ENCODE peak calls at places on chromosomes 16 and 17, in four cellular contexts. C is stomach, K is AG04449, S is heart right ventricle. A is an unnamed sample.

GRCh38 chr16:81500833-81501521 is 56.4 kb downstream of the CMIP start:
- DNase-seq in S (no peak), K (no peak), C (no peak), A (peak; percentile 94)

GRCh38 chr16:5928476-5929055 is 831.0 kb upstream of the EEF2KMT start:
- DNase-seq in C (no peak), S (no peak), K (no peak), A (no peak)

GRCh38 chr16:87847785-87848675 is 21.3 kb downstream of the SLC7A5 start:
- DNase-seq in C (peak; percentile 81), S (no peak), K (no peak), A (no peak)

GRCh38 chr17:40095944-40096791 is 4.2 kb downstream of the NR1D1 start:
- DNase-seq in K (no peak), C (peak; percentile 57), S (peak; percentile 70), A (no peak)

GRCh38 chr17:61793565-61793964 is 69.8 kb downstream of the BRIP1 start:
- DNase-seq in C (no peak), S (no peak), K (no peak), A (no peak)

GRCh38 chr17:40443196-40443987 is at the start of gene IGFBP4:
- DNase-seq in S (peak; percentile 85), K (no peak), C (peak; percentile 77), A (no peak)

GRCh38 chr17:67515490-67516088 is 138.5 kb downstream of the PITPNC1 start:
- DNase-seq in S (no peak), C (no peak), K (no peak), A (no peak)

GRCh38 chr16:83808573-83809014 is 816 bp downstream of the HSBP1 start:
- DNase-seq in C (no peak), K (no peak), S (no peak), A (no peak)

GRCh38 chr17:66347661-66348604 is 45.5 kb downstream of the PRKCA start:
- DNase-seq in C (no peak), K (no peak), S (no peak), A (no peak)

GRCh38 chr17:4934173-4934979 is 2.3 kb downstream of the GP1BA start:
- DNase-seq in K (no peak), S (no peak), C (peak; percentile 69), A (no peak)

GRCh38 chr17:28763804-28764266 is 20.0 kb downstream of the TRAF4 start:
- DNase-seq in S (peak; percentile 83), K (peak; percentile 29), C (peak; percentile 85), A (peak; percentile 73)

GRCh38 chr16:24116371-24116770 is 139.8 kb upstream of the CACNG3 start:
- DNase-seq in K (no peak), S (peak; percentile 13), C (no peak), A (no peak)

GRCh38 chr16:24246911-24247607 is 9.1 kb upstream of the CACNG3 start:
- DNase-seq in S (no peak), C (no peak), K (no peak), A (no peak)

GRCh38 chr17:71118039-71118438 is 948.7 kb downstream of the KCNJ2 start:
- DNase-seq in S (no peak), K (no peak), C (no peak), A (no peak)

GRCh38 chr17:36611345-36612072 is 10.1 kb downstream of the MRM1 start:
- DNase-seq in S (no peak), K (no peak), C (no peak), A (no peak)

GRCh38 chr17:60442271-60443201 is 20.2 kb downstream of the CHCT1 start:
- DNase-seq in C (no peak), S (no peak), K (no peak), A (no peak)

GRCh38 chr17:78762007-78762406 is 20.1 kb downstream of the CYTH1 start:
- DNase-seq in K (no peak), S (no peak), C (no peak), A (no peak)

GRCh38 chr16:74309789-74310781 is 13.5 kb downstream of the PSMD7 start:
- DNase-seq in C (no peak), S (no peak), K (no peak), A (peak; percentile 41)

GRCh38 chr17:3529817-3530741 is 27.5 kb downstream of the TRPV3 start:
- DNase-seq in S (peak; percentile 68), K (no peak), C (no peak), A (no peak)

GRCh38 chr16:49183911-49184310 is 97.7 kb downstream of the CBLN1 start:
- DNase-seq in S (no peak), K (no peak), C (no peak), A (peak; percentile 0)

GRCh38 chr17:20234266-20234665 is 225.1 kb downstream of the SPECC1 start:
- DNase-seq in C (no peak), S (no peak), K (no peak), A (no peak)

GRCh38 chr17:61208301-61209098 is 191.1 kb upstream of the TBX2 start:
- DNase-seq in C (no peak), S (no peak), K (no peak), A (no peak)

GRCh38 chr17:82939213-82940030 is 99.6 kb upstream of the ZNF750 start:
- DNase-seq in C (no peak), S (no peak), K (no peak), A (no peak)

GRCh38 chr17:41773190-41773588 is 13.3 kb downstream of the JUP start:
- DNase-seq in S (peak; percentile 73), C (peak; percentile 87), K (peak; percentile 33), A (peak; percentile 71)

GRCh38 chr17:11608396-11608795 is 10.1 kb downstream of the DNAH9 start:
- DNase-seq in K (no peak), C (peak; percentile 30), S (peak; percentile 44), A (no peak)

GRCh38 chr17:79988163-79988971 is 47.3 kb downstream of the TBC1D16 start:
- DNase-seq in S (no peak), K (no peak), C (peak; percentile 78), A (no peak)

GRCh38 chr16:10619271-10619849 is 39.0 kb upstream of the EMP2 start:
- DNase-seq in C (peak; percentile 60), S (peak; percentile 53), K (no peak), A (no peak)

GRCh38 chr17:80104956-80105375 is 3.6 kb downstream of the GAA start:
- DNase-seq in K (no peak), S (no peak), C (no peak), A (no peak)

GRCh38 chr16:47503936-47504335 is 42.8 kb downstream of the PHKB start:
- DNase-seq in C (no peak), S (no peak), K (no peak), A (peak; percentile 45)

GRCh38 chr17:68581863-68582645 is 19.1 kb downstream of the FAM20A start:
- DNase-seq in C (no peak), S (no peak), K (no peak), A (no peak)

GRCh38 chr16:70453891-70454220 is 539 bp upstream of the FCSK start:
- DNase-seq in C (no peak), S (no peak), K (no peak), A (no peak)

GRCh38 chr16:70349783-70350182 is 3.1 kb downstream of the DDX19A start:
- DNase-seq in C (no peak), K (no peak), S (no peak), A (no peak)

GRCh38 chr16:69930117-69930776 is 20.9 kb upstream of the CLEC18A start:
- DNase-seq in C (peak; percentile 45), S (peak; percentile 74), K (no peak), A (no peak)

GRCh38 chr17:70767102-70767701 is 597.9 kb downstream of the KCNJ2 start:
- DNase-seq in C (no peak), S (no peak), K (no peak), A (peak; percentile 4)

GRCh38 chr17:74157366-74157765 is 46.1 kb upstream of the RPL38 start:
- DNase-seq in K (no peak), C (no peak), S (no peak), A (no peak)

GRCh38 chr17:19672009-19672837 is 23.7 kb downstream of the ALDH3A2 start:
- DNase-seq in K (no peak), C (peak; percentile 62), S (peak; percentile 68), A (no peak)

GRCh38 chr16:24838554-24839266 is 7.1 kb upstream of the SLC5A11 start:
- DNase-seq in K (no peak), C (no peak), S (no peak), A (no peak)

GRCh38 chr17:18319604-18320256 is 4.6 kb downstream of the SMCR8 start:
- DNase-seq in S (no peak), C (peak; percentile 27), K (peak; percentile 19), A (peak; percentile 29)

DNA sequence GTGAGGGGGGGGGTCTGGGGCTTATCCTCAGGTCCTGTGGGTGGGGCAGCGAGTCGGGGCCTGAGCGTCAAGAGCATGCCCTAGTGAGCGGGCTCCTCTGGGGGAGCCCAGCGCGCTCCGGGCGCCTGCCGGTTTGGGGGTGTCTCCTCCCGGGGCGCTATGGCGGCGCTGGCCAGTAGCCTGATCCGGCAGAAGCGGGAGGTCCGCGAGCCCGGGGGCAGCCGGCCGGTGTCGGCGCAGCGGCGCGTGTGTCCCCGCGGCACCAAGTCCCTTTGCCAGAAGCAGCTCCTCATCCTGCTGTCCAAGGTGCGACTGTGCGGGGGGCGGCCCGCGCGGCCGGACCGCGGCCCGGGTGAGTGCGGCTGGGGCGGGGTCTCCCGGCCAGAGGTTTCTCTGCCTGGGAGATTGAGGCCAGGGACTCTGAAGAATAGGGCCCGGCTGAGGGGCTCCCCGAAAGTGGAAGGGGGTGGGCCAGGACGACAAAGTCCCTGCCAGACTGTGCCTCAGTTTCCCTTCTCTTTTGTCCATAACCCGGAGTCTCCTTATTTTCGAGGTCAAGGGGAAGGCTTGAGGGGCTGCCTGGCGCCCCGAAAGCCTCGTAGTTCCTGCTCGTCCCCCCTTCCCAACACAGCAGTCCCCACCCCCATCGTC is at the start of gene FGF11:
- DNase-seq in S (no peak), C (no peak), K (no peak), A (no peak)
- H3K4me3 ChIP-seq in S (peak within 1 kb of the TSS; percentile 44), C (peak within 1 kb of the TSS; percentile 62), K (peak within 1 kb of the TSS; percentile 47), A (peak within 1 kb of the TSS; percentile 31)

GRCh38 chr16:52553322-52553721 is 6.4 kb upstream of the TOX3 start:
- DNase-seq in S (no peak), K (no peak), C (no peak), A (no peak)
- TF ChIP-seq CTCF in S (no peak), K (no peak), C (no peak), A (peak; percentile 12)

DNA sequence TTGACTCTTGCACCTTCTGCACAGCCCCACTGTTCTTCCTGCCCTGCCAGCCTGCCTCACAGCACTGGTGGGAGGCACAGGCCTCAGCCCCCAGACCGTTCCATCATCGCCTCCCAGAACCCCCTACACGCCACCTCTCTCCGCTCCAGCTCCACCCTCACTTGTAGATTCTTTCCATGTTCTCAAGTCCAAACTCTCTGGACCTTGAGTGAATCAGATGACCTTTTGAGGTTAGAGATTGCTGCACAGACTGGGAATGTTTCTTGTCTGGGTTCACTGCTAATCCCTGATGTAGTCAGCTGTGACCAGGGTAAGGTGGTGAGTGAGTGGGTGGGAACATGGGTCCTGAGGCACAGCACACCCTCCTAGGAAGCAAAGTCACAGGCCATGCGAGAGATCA is 272.4 kb downstream of the IRF8 start:
- DNase-seq in C (no peak), S (no peak), K (no peak), A (no peak)
- H3K4me3 ChIP-seq in C (no peak overlapping the region), S (no peak overlapping the region), K (no peak overlapping the region), A (no peak overlapping the region)

GRCh38 chr17:47622179-47622549 is 27.6 kb upstream of the KPNB1 start:
- DNase-seq in C (no peak), S (no peak), K (no peak), A (no peak)

GRCh38 chr17:47624727-47625068 is 25.0 kb upstream of the KPNB1 start:
- DNase-seq in K (no peak), S (no peak), C (no peak), A (no peak)

GRCh38 chr17:47618416-47618815 is 31.3 kb upstream of the KPNB1 start:
- DNase-seq in K (no peak), S (no peak), C (no peak), A (no peak)

GRCh38 chr17:47620503-47621245 is 29.0 kb upstream of the KPNB1 start:
- DNase-seq in S (no peak), K (no peak), C (no peak), A (no peak)

GRCh38 chr17:47621293-47622178 is 28.2 kb upstream of the KPNB1 start:
- DNase-seq in C (no peak), S (peak; percentile 21), K (peak; percentile 61), A (peak; percentile 59)
- TF ChIP-seq CTCF in C (no peak), S (peak; percentile 12), K (no peak), A (no peak)

A was measured in HFF-Myc.